ENCODE peak calls at places on chromosome 10, in five cellular contexts. K is PC-3, B is DND-41, P is cardiac fibroblast, F is body of pancreas. V is an unnamed sample.

GRCh38 chr10:94042814-94043175 is 49.1 kb downstream of the PLCE1 start:
- DNase-seq in K (no peak), B (no peak), P (no peak), F (no peak), V (no peak)

GRCh38 chr10:126843299-126843934 is 61.8 kb upstream of the DOCK1 start:
- DNase-seq in K (no peak), B (no peak), P (no peak), F (no peak), V (no peak)

GRCh38 chr10:51260376-51260775 is 186.1 kb downstream of the PRKG1 start:
- DNase-seq in K (no peak), B (no peak), P (peak), F (no peak), V (no peak)

GRCh38 chr10:97608991-97609561 is 19.6 kb downstream of the C10orf62 start:
- DNase-seq in K (no peak), B (no peak), P (no peak), F (no peak), V (no peak)

GRCh38 chr10:21587391-21587790 is 53.4 kb downstream of the MLLT10 start:
- DNase-seq in K (no peak), B (no peak), P (no peak), F (no peak), V (no peak)

GRCh38 chr10:73131295-73131694 is 21.0 kb downstream of the NUDT13 start:
- DNase-seq in K (peak), B (no peak), P (no peak), F (no peak), V (no peak)

GRCh38 chr10:60414877-60415585 is 25.4 kb upstream of the ANK3 start:
- DNase-seq in K (peak), B (no peak), P (peak), F (no peak), V (peak)

GRCh38 chr10:131186547-131187253 is 124.8 kb downstream of the TCERG1L start:
- DNase-seq in K (no peak), B (no peak), P (no peak), F (no peak), V (no peak)

GRCh38 chr10:66746711-66747110 is 179.1 kb upstream of the LRRTM3 start:
- DNase-seq in K (peak), B (no peak), P (no peak), F (no peak), V (peak)

GRCh38 chr10:49691588-49691987 is 12.1 kb downstream of the C10orf53 start:
- DNase-seq in K (no peak), B (no peak), P (no peak), F (no peak), V (no peak)

GRCh38 chr10:61752111-61753011 is 89.6 kb downstream of the CABCOCO1 start:
- DNase-seq in K (peak), B (no peak), P (peak), F (no peak), V (peak)

GRCh38 chr10:114683593-114683992 is 25.5 kb upstream of the ABLIM1 start:
- DNase-seq in K (no peak), B (no peak), P (no peak), F (peak), V (no peak)

GRCh38 chr10:31618541-31619291 is 299.7 kb downstream of the ZEB1 start:
- DNase-seq in K (no peak), B (no peak), P (peak), F (peak), V (peak)

GRCh38 chr10:72062341-72062740 is 26.0 kb downstream of the SPOCK2 start:
- DNase-seq in K (no peak), B (no peak), P (no peak), F (no peak), V (no peak)

GRCh38 chr10:44925224-44925623 is 14.1 kb downstream of the TMEM72 start:
- DNase-seq in K (peak), B (peak), P (no peak), F (peak), V (no peak)

GRCh38 chr10:50275650-50276235 is 24.4 kb upstream of the ASAH2 start:
- DNase-seq in K (peak), B (peak), P (peak), F (peak), V (peak)

GRCh38 chr10:5458425-5458824 is 40.9 kb downstream of the CALML5 start:
- DNase-seq in K (no peak), B (no peak), P (no peak), F (no peak), V (no peak)

GRCh38 chr10:32232378-32232777 is 114.6 kb downstream of the EPC1 start:
- DNase-seq in K (no peak), B (no peak), P (no peak), F (no peak), V (no peak)

GRCh38 chr10:17286562-17287089 is 58.6 kb downstream of the VIM start:
- DNase-seq in K (no peak), B (no peak), P (no peak), F (no peak), V (no peak)

GRCh38 chr10:7596356-7596755 is 70.4 kb downstream of the ITIH5 start:
- DNase-seq in K (no peak), B (no peak), P (no peak), F (no peak), V (no peak)

GRCh38 chr10:51832652-51833383 is 133.4 kb upstream of the CSTF2T start:
- DNase-seq in K (peak), B (no peak), P (peak), F (no peak), V (peak)

GRCh38 chr10:79244841-79245504 is 102.3 kb upstream of the PPIF start:
- DNase-seq in K (no peak), B (no peak), P (no peak), F (no peak), V (peak)

GRCh38 chr10:58399410-58399809 is 14.2 kb downstream of the TFAM start:
- DNase-seq in K (peak), B (no peak), P (peak), F (no peak), V (peak)

GRCh38 chr10:83050815-83051214 is 1088.5 kb upstream of the GHITM start:
- DNase-seq in K (no peak), B (no peak), P (no peak), F (no peak), V (no peak)

GRCh38 chr10:43267811-43268210 is 946 bp upstream of the RASGEF1A start:
- DNase-seq in K (no peak), B (no peak), P (no peak), F (no peak), V (no peak)

GRCh38 chr10:91149550-91149949 is 70.9 kb upstream of the PCGF5 start:
- DNase-seq in K (no peak), B (no peak), P (no peak), F (no peak), V (no peak)

GRCh38 chr10:119341236-119342016 is 134.1 kb downstream of the GRK5 start:
- DNase-seq in K (peak), B (peak), P (peak), F (no peak), V (peak)

GRCh38 chr10:90112681-90113080 is 411.3 kb downstream of the KIF20B start:
- DNase-seq in K (no peak), B (no peak), P (peak), F (no peak), V (peak)

GRCh38 chr10:45672201-45673073 is at the start of gene ZFAND4:
- DNase-seq in K (peak), B (peak), P (peak), F (peak), V (peak)

GRCh38 chr10:94223702-94224370 is 138.9 kb downstream of the NOC3L start:
- DNase-seq in K (no peak), B (no peak), P (peak), F (peak), V (peak)

GRCh38 chr10:133097418-133097817 is 9.7 kb downstream of the ADGRA1 start:
- DNase-seq in K (no peak), B (no peak), P (no peak), F (no peak), V (no peak)

GRCh38 chr10:133098426-133099124 is 10.9 kb downstream of the ADGRA1 start:
- DNase-seq in K (no peak), B (no peak), P (no peak), F (no peak), V (no peak)

GRCh38 chr10:133095586-133095985 is 7.9 kb downstream of the ADGRA1 start:
- DNase-seq in K (no peak), B (no peak), P (no peak), F (no peak), V (no peak)

GRCh38 chr10:133097961-133098360 is 10.2 kb downstream of the ADGRA1 start:
- DNase-seq in K (no peak), B (no peak), P (no peak), F (no peak), V (no peak)

DNA sequence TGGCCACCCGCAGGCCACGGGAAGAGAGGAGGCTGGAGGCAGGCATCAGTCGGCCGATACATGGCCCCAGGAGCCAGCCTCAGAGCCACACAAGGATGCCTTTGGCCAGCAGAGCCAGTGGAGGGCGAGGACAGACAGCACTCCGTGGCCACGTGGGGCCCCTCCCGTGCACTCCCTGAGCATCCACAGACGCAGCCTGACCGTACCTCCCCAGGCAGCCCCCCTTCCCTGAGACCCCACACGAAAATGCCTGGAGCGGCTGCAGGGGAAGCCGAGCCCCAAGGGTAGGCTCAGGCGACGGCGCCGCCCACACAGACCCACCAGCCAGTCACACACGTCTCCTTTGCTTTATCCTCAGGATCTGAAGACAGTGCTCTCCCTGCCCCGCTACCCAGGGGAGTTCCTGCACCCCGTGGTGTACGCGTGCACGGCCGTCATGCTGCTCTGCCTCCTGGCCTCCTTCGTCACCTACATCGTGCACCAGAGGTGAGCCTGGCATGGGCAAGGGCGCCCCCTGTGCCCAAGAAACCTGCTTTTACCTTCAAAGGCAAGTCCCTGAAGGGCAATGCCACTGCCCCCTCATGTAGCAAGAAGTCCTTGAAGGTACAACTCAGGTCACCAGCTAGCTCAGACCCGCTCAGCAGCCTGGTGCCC is 9.0 kb downstream of the ADGRA1 start:
- DNase-seq in K (no peak), B (peak), P (no peak), F (no peak), V (no peak)
- TF ChIP-seq CTCF in K (no peak), B (peak), P (no peak), F (no peak), V (no peak)

DNA sequence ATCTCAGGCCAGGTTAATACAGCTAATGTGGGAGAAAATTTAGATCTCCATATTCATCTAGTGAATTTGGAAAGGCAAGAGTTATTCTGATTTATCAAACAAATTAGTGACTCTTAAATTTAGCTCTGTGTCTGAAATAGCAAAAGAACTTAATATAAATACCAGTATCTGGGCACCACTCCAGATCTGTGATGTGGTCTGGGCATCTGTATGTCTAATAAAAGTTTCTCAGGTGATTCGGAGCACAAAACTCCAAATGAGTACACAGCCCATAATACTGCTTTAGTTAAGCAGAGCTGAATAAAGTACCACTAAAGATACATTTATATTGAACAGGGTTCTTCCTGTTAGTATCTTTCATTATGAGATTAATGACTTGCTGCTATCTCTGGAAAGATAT is 261.4 kb downstream of the BAMBI start:
- DNase-seq in K (peak), B (no peak), P (no peak), F (no peak), V (peak)
- H3K4me3 ChIP-seq in K (no peak), B (no peak), P (no peak), F (no peak), V (no peak)

GRCh38 chr10:132366499-132366898 is 30.5 kb upstream of the PWWP2B start:
- DNase-seq in K (no peak), B (no peak), P (no peak), F (no peak), V (no peak)
- TF ChIP-seq CTCF in K (no peak), B (no peak), P (no peak), F (no peak), V (no peak)

DNA sequence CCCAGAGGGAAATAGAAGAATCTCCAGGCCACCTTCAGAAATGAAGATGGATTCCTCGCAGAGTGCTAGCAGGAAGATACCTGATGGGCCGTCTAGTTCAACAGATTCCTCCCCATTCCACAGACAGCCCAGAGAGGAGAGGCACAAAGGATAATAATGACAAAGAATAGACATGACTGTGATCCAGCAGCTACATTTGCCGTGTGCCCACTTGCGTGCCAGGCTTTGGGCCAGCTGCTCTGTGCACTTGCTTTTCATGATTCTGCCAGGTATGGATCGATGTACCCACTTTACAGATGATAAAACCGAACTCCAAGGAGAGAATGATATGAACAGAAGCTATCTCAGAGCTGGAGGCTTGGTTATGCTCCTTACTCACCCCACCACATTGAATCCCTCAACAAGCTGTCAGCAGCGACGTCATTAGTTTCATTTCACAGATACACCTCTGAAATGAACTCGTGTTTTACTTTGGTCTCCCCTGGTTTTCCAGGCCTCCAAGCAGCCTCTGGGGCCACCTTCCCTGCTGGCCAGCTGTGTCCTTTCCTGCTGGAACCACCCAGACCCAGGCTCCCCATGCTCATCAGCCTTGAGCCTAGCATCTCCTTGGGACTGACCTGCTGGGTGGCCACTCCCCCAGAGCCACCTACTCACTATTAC is 11.9 kb upstream of the WDFY4 start:
- DNase-seq in K (no peak), B (no peak), P (no peak), F (no peak), V (no peak)
- H3K4me3 ChIP-seq in K (no peak), B (no peak), P (no peak), F (no peak), V (no peak)